ENCODE peak calls at places on chromosomes 16 and 17, in seven cellular contexts. A is NCI-H1436 treated with DMSO at 0.1 percent for 48 hours, X is AG04450, C is SW 1271, W is GM23338, B is midbrain, N is neural crest cell. J is an unnamed sample.
A peak's percentile ranks its signal among the peaks of the same experiment; 100 is the strongest.

GRCh38 chr16:76535-77272 is 1.3 kb upstream of the MPG start:
- DNase-seq in A (no peak), X (no peak), C (peak; percentile 35), W (no peak), B (no peak), N (no peak), J (no peak)

GRCh38 chr16:81624718-81625543 is 154.2 kb upstream of the PLCG2 start:
- DNase-seq in A (peak; percentile 31), X (no peak), C (no peak), W (no peak), B (no peak), N (no peak), J (no peak)

GRCh38 chr16:67247698-67248400 is 568 bp upstream of the FHOD1 start:
- DNase-seq in A (no peak), X (no peak), C (no peak), W (no peak), B (no peak), N (no peak), J (no peak)

GRCh38 chr16:65214196-65214595 is 92.3 kb upstream of the CDH11 start:
- DNase-seq in A (no peak), X (no peak), C (no peak), W (no peak), B (no peak), N (no peak), J (no peak)

GRCh38 chr17:4520881-4521600 is 22.4 kb downstream of the SPNS2 start:
- DNase-seq in A (no peak), X (no peak), C (no peak), W (no peak), B (no peak), N (no peak), J (no peak)

GRCh38 chr16:85662976-85663830 is 25.6 kb downstream of the GINS2 start:
- DNase-seq in A (no peak), X (no peak), C (no peak), W (no peak), B (no peak), N (no peak), J (no peak)

GRCh38 chr16:3089717-3090592 is 9.1 kb downstream of the ZSCAN10 start:
- DNase-seq in A (no peak), X (no peak), C (no peak), W (no peak), B (no peak), N (no peak), J (no peak)

GRCh38 chr16:73173396-73173795 is 125.5 kb upstream of the ZFHX3 start:
- DNase-seq in A (no peak), X (no peak), C (no peak), W (no peak), B (no peak), N (no peak), J (no peak)

GRCh38 chr17:17416007-17416399 is 60.8 kb upstream of the MED9 start:
- DNase-seq in A (peak; percentile 77), X (no peak), C (peak; percentile 42), W (peak; percentile 89), B (peak; percentile 49), N (peak; percentile 13), J (peak; percentile 47)

GRCh38 chr17:58250344-58251011 is 12.1 kb downstream of the LPO start:
- DNase-seq in A (no peak), X (no peak), C (no peak), W (no peak), B (no peak), N (no peak), J (no peak)

GRCh38 chr16:29974291-29975133 is 844 bp downstream of the TAOK2 start:
- DNase-seq in A (no peak), X (no peak), C (no peak), W (peak; percentile 24), B (no peak), N (no peak), J (peak; percentile 36)

GRCh38 chr16:19613834-19614233 is 58.3 kb downstream of the VPS35L start:
- DNase-seq in A (no peak), X (no peak), C (no peak), W (no peak), B (no peak), N (no peak), J (no peak)

GRCh38 chr16:2799205-2799851 is 1.1 kb downstream of the PRSS41 start:
- DNase-seq in A (no peak), X (no peak), C (no peak), W (no peak), B (no peak), N (no peak), J (no peak)

GRCh38 chr17:2844386-2844785 is 48.1 kb downstream of the RAP1GAP2 start:
- DNase-seq in A (no peak), X (no peak), C (no peak), W (peak; percentile 62), B (no peak), N (no peak), J (peak; percentile 53)

GRCh38 chr17:38444151-38444550 is 15.9 kb downstream of the ARHGAP23 start:
- DNase-seq in A (peak; percentile 73), X (no peak), C (no peak), W (peak; percentile 87), B (peak; percentile 82), N (peak; percentile 65), J (peak; percentile 89)

GRCh38 chr17:37761065-37761464 is 16.2 kb upstream of the HNF1B start:
- DNase-seq in A (no peak), X (no peak), C (no peak), W (no peak), B (no peak), N (no peak), J (no peak)

GRCh38 chr16:35148748-35149147 is 1689.3 kb downstream of the TP53TG3F start:
- DNase-seq in A (no peak), X (no peak), C (no peak), W (no peak), B (no peak), N (no peak), J (no peak)

J was measured in neural progenitor cell.